ENCODE peak calls at places on chromosomes 12 and 14, in four cellular contexts. One of them, this sample, is unnamed.

GRCh38 chr14:92676448-92677086 is 71.9 kb downstream of the LGMN start:
- DNase-seq in esophagus squamous epithelium: no peak
- DNase-seq in fibroblast of lung: no peak
- DNase-seq in tibial artery: no peak
- DNase-seq in this sample: no peak

GRCh38 chr12:6532051-6532926 is 2.0 kb upstream of the GAPDH start:
- DNase-seq in fibroblast of lung: peak
- DNase-seq in esophagus squamous epithelium: no peak
- DNase-seq in tibial artery: peak
- DNase-seq in this sample: peak

GRCh38 chr14:47365248-47365647 is 310.2 kb downstream of the MDGA2 start:
- DNase-seq in tibial artery: no peak
- DNase-seq in fibroblast of lung: no peak
- DNase-seq in esophagus squamous epithelium: no peak
- DNase-seq in this sample: no peak

GRCh38 chr12:43281563-43281962 is 270.4 kb downstream of the ADAMTS20 start:
- DNase-seq in tibial artery: no peak
- DNase-seq in esophagus squamous epithelium: no peak
- DNase-seq in fibroblast of lung: no peak
- DNase-seq in this sample: no peak

GRCh38 chr14:87901196-87901595 is 91.8 kb downstream of the GALC start:
- DNase-seq in tibial artery: no peak
- DNase-seq in esophagus squamous epithelium: no peak
- DNase-seq in fibroblast of lung: no peak
- DNase-seq in this sample: no peak

GRCh38 chr12:27780612-27781408 is 774 bp upstream of the MANSC4 start:
- DNase-seq in fibroblast of lung: peak
- DNase-seq in tibial artery: peak
- DNase-seq in esophagus squamous epithelium: no peak
- DNase-seq in this sample: peak

GRCh38 chr14:25400607-25401206 is 350.8 kb upstream of the STXBP6 start:
- DNase-seq in esophagus squamous epithelium: no peak
- DNase-seq in tibial artery: no peak
- DNase-seq in fibroblast of lung: peak
- DNase-seq in this sample: peak

GRCh38 chr12:120928864-120929652 is 24.9 kb upstream of the SPPL3 start:
- DNase-seq in fibroblast of lung: no peak
- DNase-seq in esophagus squamous epithelium: no peak
- DNase-seq in tibial artery: no peak
- DNase-seq in this sample: no peak

GRCh38 chr12:52005903-52006703 is 643 bp upstream of the TAMALIN start:
- DNase-seq in tibial artery: peak
- DNase-seq in fibroblast of lung: no peak
- DNase-seq in esophagus squamous epithelium: no peak
- DNase-seq in this sample: no peak

GRCh38 chr14:57136669-57137068 is 132.0 kb downstream of the EXOC5 start:
- DNase-seq in tibial artery: no peak
- DNase-seq in fibroblast of lung: no peak
- DNase-seq in esophagus squamous epithelium: no peak
- DNase-seq in this sample: peak

GRCh38 chr12:53180270-53180930 is at the start of the genes CSAD and ZNF740:
- DNase-seq in tibial artery: peak
- DNase-seq in esophagus squamous epithelium: peak
- DNase-seq in fibroblast of lung: peak
- DNase-seq in this sample: peak

GRCh38 chr14:96622926-96623325 is 120.7 kb downstream of the PAPOLA start:
- DNase-seq in esophagus squamous epithelium: no peak
- DNase-seq in tibial artery: peak
- DNase-seq in fibroblast of lung: no peak
- DNase-seq in this sample: no peak

GRCh38 chr14:101072531-101072930 is 169.0 kb upstream of the RTL1 start:
- DNase-seq in esophagus squamous epithelium: no peak
- DNase-seq in fibroblast of lung: peak
- DNase-seq in tibial artery: no peak
- DNase-seq in this sample: no peak

GRCh38 chr12:72110814-72111615 is 161.2 kb upstream of the TRHDE start:
- DNase-seq in fibroblast of lung: no peak
- DNase-seq in esophagus squamous epithelium: no peak
- DNase-seq in tibial artery: no peak
- DNase-seq in this sample: no peak

GRCh38 chr14:95185452-95186392 is 28.4 kb upstream of the DICER1 start:
- DNase-seq in esophagus squamous epithelium: no peak
- DNase-seq in tibial artery: no peak
- DNase-seq in fibroblast of lung: peak
- DNase-seq in this sample: no peak

GRCh38 chr12:131985145-131985875 is 35.6 kb downstream of the EP400 start:
- DNase-seq in fibroblast of lung: no peak
- DNase-seq in tibial artery: no peak
- DNase-seq in esophagus squamous epithelium: no peak
- DNase-seq in this sample: no peak

GRCh38 chr12:42094277-42094676 is 50.4 kb downstream of the GXYLT1 start:
- DNase-seq in fibroblast of lung: peak
- DNase-seq in tibial artery: no peak
- DNase-seq in esophagus squamous epithelium: no peak
- DNase-seq in this sample: no peak

GRCh38 chr14:38039526-38039925 is 168.2 kb upstream of the SSTR1 start:
- DNase-seq in esophagus squamous epithelium: no peak
- DNase-seq in fibroblast of lung: peak
- DNase-seq in tibial artery: no peak
- DNase-seq in this sample: no peak

GRCh38 chr12:27186240-27186839 is 57.7 kb upstream of the STK38L start:
- DNase-seq in tibial artery: no peak
- DNase-seq in fibroblast of lung: no peak
- DNase-seq in esophagus squamous epithelium: no peak
- DNase-seq in this sample: no peak

GRCh38 chr14:59352951-59353350 is 112.2 kb downstream of the GPR135 start:
- DNase-seq in tibial artery: no peak
- DNase-seq in esophagus squamous epithelium: no peak
- DNase-seq in fibroblast of lung: no peak
- DNase-seq in this sample: no peak

GRCh38 chr12:89748791-89749190 is 40.2 kb upstream of the ATP2B1 start:
- DNase-seq in tibial artery: no peak
- DNase-seq in fibroblast of lung: no peak
- DNase-seq in esophagus squamous epithelium: no peak
- DNase-seq in this sample: no peak

GRCh38 chr14:73136085-73136386 is 271 bp upstream of the PSEN1 start:
- DNase-seq in tibial artery: no peak
- DNase-seq in esophagus squamous epithelium: no peak
- DNase-seq in fibroblast of lung: no peak
- DNase-seq in this sample: no peak
- H3K27ac ChIP-seq in tibial artery: peak
- H3K27ac ChIP-seq in esophagus squamous epithelium: peak
- H3K27ac ChIP-seq in fibroblast of lung: peak
- H3K27ac ChIP-seq in this sample: peak

DNA sequence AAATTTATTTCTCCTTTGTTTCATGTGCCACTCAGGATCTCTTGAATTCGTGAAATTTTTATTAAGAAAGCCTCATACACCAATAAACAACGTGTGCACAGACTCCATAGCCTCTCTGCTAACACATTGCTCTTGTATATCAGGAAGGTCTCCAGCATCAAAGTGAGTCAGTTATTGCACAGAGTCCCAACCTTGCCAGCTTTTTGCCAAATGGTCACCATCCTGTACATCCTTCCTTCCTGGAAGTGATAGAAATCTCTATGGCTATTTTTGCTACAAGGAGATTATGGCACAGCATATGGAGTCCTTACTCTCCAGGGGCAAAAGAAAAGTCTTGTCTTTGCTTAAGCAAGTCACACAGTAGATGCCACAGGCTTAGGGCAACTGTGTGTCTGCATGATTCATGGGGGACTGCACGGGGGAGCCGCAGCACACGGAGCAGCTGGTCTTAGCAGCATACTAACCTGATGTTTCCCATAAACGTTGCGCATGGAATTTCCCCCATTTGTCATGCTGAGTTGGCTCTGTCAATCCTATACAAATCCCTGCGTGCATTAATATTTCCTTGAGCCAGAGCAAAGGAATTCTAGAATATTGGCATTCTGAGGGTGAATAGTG is 71.0 kb downstream of the SAMD4A start:
- DNase-seq in esophagus squamous epithelium: no peak
- DNase-seq in tibial artery: no peak
- DNase-seq in fibroblast of lung: peak
- DNase-seq in this sample: peak
- TF ChIP-seq CTCF in esophagus squamous epithelium: no peak
- TF ChIP-seq CTCF in tibial artery: no peak
- TF ChIP-seq CTCF in fibroblast of lung: no peak
- TF ChIP-seq CTCF in this sample: no peak

DNA sequence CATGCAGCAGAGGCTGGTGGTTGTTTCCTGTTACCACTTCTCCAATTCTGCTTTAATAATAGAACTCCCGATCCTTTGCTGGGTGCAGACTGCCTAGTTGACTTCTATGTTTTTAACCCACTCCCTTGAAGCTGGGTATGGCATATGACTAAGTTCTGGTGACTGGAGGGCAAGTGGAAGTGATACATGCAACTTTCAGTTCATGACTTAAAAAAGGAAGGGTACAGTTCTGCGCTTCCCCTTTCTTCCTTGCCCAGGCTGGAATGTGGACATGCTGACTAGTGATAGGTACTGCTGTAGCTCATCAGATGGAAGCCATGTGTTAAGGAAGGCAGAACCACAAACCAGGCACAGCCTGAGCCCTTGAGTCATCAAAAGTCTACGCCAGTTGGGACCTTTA is 2.4 kb upstream of the A2M start:
- DNase-seq in fibroblast of lung: no peak
- DNase-seq in esophagus squamous epithelium: no peak
- DNase-seq in tibial artery: peak
- DNase-seq in this sample: no peak
- H3K4me3 ChIP-seq in fibroblast of lung: no peak
- H3K4me3 ChIP-seq in esophagus squamous epithelium: no peak
- H3K4me3 ChIP-seq in tibial artery: peak
- H3K4me3 ChIP-seq in this sample: no peak

DNA sequence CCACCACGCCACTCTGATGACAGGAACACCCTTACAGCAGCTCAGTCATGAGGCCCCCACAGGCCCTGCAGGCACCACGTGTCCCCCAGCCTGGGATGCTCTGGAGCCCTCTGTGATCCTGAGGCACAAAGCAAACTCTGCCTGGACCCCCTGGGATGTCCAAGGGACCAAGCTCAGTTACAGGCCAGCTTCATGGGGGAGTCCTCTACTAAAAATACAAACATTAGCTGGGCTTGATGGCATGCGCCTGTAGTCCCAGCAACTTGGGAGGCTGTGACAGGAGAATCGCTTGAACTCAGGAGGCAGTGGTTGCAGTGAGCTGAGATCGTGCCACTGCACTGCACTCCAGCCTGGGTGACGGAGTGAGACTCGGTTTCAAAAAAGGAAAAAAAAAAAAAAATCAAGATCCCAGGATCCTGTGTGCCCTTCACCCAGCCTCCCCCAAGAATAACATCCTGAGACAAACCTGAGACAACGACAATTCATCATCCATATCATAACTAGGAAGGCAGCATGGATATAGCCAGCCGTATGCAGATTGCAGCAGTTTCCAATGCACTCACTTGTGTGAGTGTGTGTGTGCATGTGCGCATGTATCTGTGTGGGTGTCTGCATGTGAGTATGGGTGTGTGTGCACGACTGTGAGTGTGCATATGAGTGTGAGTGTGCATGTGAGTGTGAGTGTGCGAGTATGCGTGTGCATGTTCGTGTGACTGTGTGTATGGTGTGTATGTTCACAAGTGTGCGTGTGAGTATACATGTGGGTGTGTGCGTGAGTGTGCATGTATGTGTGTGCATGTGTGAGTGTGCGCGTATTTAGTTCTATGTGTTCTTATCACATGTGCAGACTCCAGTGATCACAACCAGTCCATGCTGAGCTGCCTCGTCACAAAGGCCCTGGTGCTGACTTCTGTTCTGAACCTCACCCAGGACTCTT is 52.1 kb downstream of the NCOR2 start:
- DNase-seq in fibroblast of lung: no peak
- DNase-seq in esophagus squamous epithelium: no peak
- DNase-seq in tibial artery: no peak
- DNase-seq in this sample: no peak
- H3K27ac ChIP-seq in fibroblast of lung: no peak
- H3K27ac ChIP-seq in esophagus squamous epithelium: no peak
- H3K27ac ChIP-seq in tibial artery: peak
- H3K27ac ChIP-seq in this sample: peak

DNA sequence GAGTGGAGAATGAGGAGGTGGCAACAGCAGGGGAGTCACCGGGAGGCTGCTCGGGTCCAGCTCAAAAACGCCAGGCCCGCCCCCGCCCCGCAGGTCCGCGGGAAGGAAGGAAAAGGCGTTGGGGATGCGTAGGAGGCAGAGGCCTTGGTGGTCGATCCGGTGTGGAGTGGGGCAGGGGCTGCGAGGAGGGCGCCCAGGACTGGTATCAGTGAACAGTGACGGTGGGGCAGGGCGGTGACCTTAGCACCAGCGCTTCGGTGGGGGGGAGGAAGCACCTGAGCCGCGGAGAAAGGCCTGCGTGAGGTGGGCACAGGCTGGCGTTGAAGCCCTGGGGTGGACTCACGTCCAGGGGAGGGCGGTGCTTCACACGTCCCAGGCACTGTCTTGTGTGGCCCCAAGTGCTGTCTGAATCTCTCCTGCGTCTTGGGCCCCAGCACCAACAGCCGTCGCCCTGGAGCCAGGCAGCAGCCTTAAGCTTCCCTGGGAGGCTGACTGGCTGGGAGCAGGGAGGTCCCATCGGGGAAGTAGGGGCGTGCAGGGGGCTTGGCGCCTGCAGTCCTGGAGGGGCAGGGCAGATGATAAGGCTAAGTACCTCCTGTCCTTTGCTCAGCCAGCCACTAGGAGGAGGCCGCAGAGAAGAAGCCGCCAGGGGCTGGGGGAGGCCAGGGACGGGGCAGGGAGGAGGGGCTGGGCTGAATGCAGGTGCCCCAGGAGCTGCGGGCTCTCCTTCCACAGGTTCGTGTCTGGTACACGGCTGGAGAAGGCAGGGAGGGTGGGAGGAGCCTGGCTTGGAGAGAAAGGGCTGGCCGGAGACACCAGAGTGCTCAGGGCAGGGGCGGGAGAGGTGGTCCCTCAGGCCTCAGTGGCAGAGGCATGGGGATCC is 26.5 kb downstream of the ZBTB42 start:
- DNase-seq in tibial artery: peak
- DNase-seq in fibroblast of lung: peak
- DNase-seq in esophagus squamous epithelium: no peak
- DNase-seq in this sample: peak
- TF ChIP-seq CTCF in tibial artery: peak
- TF ChIP-seq CTCF in fibroblast of lung: peak
- TF ChIP-seq CTCF in esophagus squamous epithelium: no peak
- TF ChIP-seq CTCF in this sample: peak

GRCh38 chr12:70627677-70628076 is 9.6 kb downstream of the PTPRB start:
- DNase-seq in fibroblast of lung: peak
- DNase-seq in esophagus squamous epithelium: no peak
- DNase-seq in tibial artery: no peak
- DNase-seq in this sample: no peak
- H3K4me3 ChIP-seq in fibroblast of lung: no peak
- H3K4me3 ChIP-seq in esophagus squamous epithelium: no peak
- H3K4me3 ChIP-seq in tibial artery: no peak
- H3K4me3 ChIP-seq in this sample: no peak

GRCh38 chr12:108099778-108100177 is 29.3 kb upstream of the WSCD2 start:
- DNase-seq in tibial artery: no peak
- DNase-seq in fibroblast of lung: no peak
- DNase-seq in esophagus squamous epithelium: no peak
- DNase-seq in this sample: no peak
- H3K27ac ChIP-seq in tibial artery: no peak
- H3K27ac ChIP-seq in fibroblast of lung: no peak
- H3K27ac ChIP-seq in esophagus squamous epithelium: no peak
- H3K27ac ChIP-seq in this sample: no peak